ENCODE peak calls at places on chromosomes 3 and 15, in four cellular contexts. G is ovary, V is vagina, L is mucosa of descending colon. B is an unnamed sample.

GRCh38 chr15:51132384-51133139 is 37.9 kb upstream of the TNFAIP8L3 start:
- DNase-seq in L (peak), G (peak), V (no peak), B (peak)

GRCh38 chr15:65796610-65797012 is 4.5 kb upstream of the DENND4A start:
- DNase-seq in G (no peak), V (no peak), L (no peak), B (peak)

GRCh38 chr15:57090460-57090859 is 172.0 kb downstream of the TCF12 start:
- DNase-seq in L (no peak), G (no peak), V (no peak), B (no peak)

GRCh38 chr15:45869034-45869668 is 234.3 kb downstream of the SQOR start:
- DNase-seq in L (no peak), G (no peak), V (no peak), B (no peak)

GRCh38 chr15:79195802-79196201 is 86.7 kb upstream of the ANKRD34C start:
- DNase-seq in G (no peak), L (no peak), V (no peak), B (no peak)

GRCh38 chr15:93045191-93045785 is 43.7 kb downstream of the RGMA start:
- DNase-seq in L (no peak), V (no peak), G (no peak), B (no peak)

GRCh38 chr15:64348455-64348854 is 7.5 kb downstream of the CSNK1G1 start:
- DNase-seq in V (no peak), G (no peak), L (no peak), B (no peak)

GRCh38 chr15:55834331-55834730 is 91.4 kb upstream of the PRTG start:
- DNase-seq in G (no peak), V (no peak), L (no peak), B (no peak)

GRCh38 chr15:74351639-74352038 is 15.8 kb downstream of the CYP11A1 start:
- DNase-seq in L (no peak), G (no peak), V (no peak), B (no peak)

GRCh38 chr15:90305932-90306331 is 40.5 kb downstream of the NGRN start:
- DNase-seq in V (no peak), G (no peak), L (no peak), B (no peak)

GRCh38 chr15:64635486-64635815 is 139.9 kb downstream of the RBPMS2 start:
- DNase-seq in G (peak), V (no peak), L (no peak), B (peak)

GRCh38 chr15:80958818-80959495 is 30.7 kb downstream of the MESD start:
- DNase-seq in V (peak), G (no peak), L (no peak), B (no peak)

GRCh38 chr3:129377615-129378014 is 50.8 kb downstream of the EFCAB12 start:
- DNase-seq in L (no peak), V (no peak), G (no peak), B (no peak)

GRCh38 chr3:61594978-61595687 is 33.8 kb downstream of the PTPRG start:
- DNase-seq in G (no peak), V (no peak), L (no peak), B (no peak)

GRCh38 chr3:168865022-168865551 is 769.4 kb upstream of the GOLIM4 start:
- DNase-seq in G (no peak), L (no peak), V (no peak), B (peak)

GRCh38 chr15:99042909-99043308 is 35.3 kb upstream of the PGPEP1L start:
- DNase-seq in V (no peak), L (no peak), G (no peak), B (no peak)

GRCh38 chr3:177647876-177648275 is 450.6 kb upstream of the TBL1XR1 start:
- DNase-seq in G (no peak), L (no peak), V (no peak), B (peak)

GRCh38 chr3:161212892-161213291 is 8.2 kb upstream of the NMD3 start:
- DNase-seq in L (no peak), V (no peak), G (no peak), B (no peak)

GRCh38 chr3:157493627-157494550 is 9.3 kb downstream of the VEPH1 start:
- DNase-seq in L (no peak), G (no peak), V (no peak), B (peak)

GRCh38 chr15:83204697-83205096 is 2.9 kb downstream of the HDGFL3 start:
- DNase-seq in L (no peak), G (no peak), V (no peak), B (no peak)

GRCh38 chr15:51243774-51244173 is 94.6 kb downstream of the CYP19A1 start:
- DNase-seq in V (peak), G (no peak), L (no peak), B (peak)

GRCh38 chr15:69234676-69235075 is 64.0 kb upstream of the PAQR5 start:
- DNase-seq in V (no peak), L (no peak), G (no peak), B (no peak)

GRCh38 chr15:57595011-57595866 is 3.5 kb downstream of the MYZAP start:
- DNase-seq in L (no peak), G (no peak), V (no peak), B (no peak)

GRCh38 chr15:63765338-63765737 is 68.4 kb downstream of the HERC1 start:
- DNase-seq in V (no peak), G (no peak), L (no peak), B (no peak)

GRCh38 chr15:50977157-50977556 is 68.7 kb downstream of the AP4E1 start:
- DNase-seq in G (no peak), V (no peak), L (no peak), B (no peak)

GRCh38 chr3:14358426-14359211 is 43.8 kb upstream of the SLC6A6 start:
- DNase-seq in L (peak), V (peak), G (peak), B (no peak)

GRCh38 chr15:64842986-64843561 is 1.4 kb downstream of the PLEKHO2 start:
- DNase-seq in V (no peak), G (no peak), L (peak), B (no peak)

GRCh38 chr3:117735481-117736101 is 1026.0 kb downstream of the TUSC7 start:
- DNase-seq in V (no peak), L (no peak), G (no peak), B (no peak)

GRCh38 chr3:138092023-138092422 is 23.4 kb downstream of the DZIP1L start:
- DNase-seq in G (no peak), V (no peak), L (no peak), B (no peak)

GRCh38 chr15:34799149-34799824 is 3.9 kb upstream of the ACTC1 start:
- DNase-seq in V (no peak), L (no peak), G (no peak), B (no peak)

GRCh38 chr3:14564741-14565140 is 24.6 kb upstream of the GRIP2 start:
- DNase-seq in L (no peak), G (no peak), V (no peak), B (no peak)

GRCh38 chr3:15903776-15904720 is 106.3 kb upstream of the ANKRD28 start:
- DNase-seq in L (no peak), V (no peak), G (peak), B (no peak)